ENCODE peak calls at places on chromosomes 6 and 20, in five cellular contexts. Q, X, K, A and S are unnamed samples.

GRCh38 chr6:108737594-108738546 is 110.4 kb upstream of the ARMC2 start:
- DNase-seq in Q (peak; percentile 83), X (peak; percentile 86), K (no peak), A (peak; percentile 37), S (peak; percentile 48)

GRCh38 chr6:149433405-149433804 is 33.3 kb downstream of the SUMO4 start:
- DNase-seq in Q (no peak), X (no peak), K (no peak), A (no peak), S (no peak)

GRCh38 chr6:166939276-166939816 is 17.0 kb downstream of the RNASET2 start:
- DNase-seq in Q (no peak), X (no peak), K (no peak), A (no peak), S (no peak)

GRCh38 chr20:50991076-50991475 is 31.8 kb downstream of the KCNG1 start:
- DNase-seq in Q (no peak), X (no peak), K (no peak), A (no peak), S (no peak)

GRCh38 chr6:23454090-23454998 is 671.7 kb upstream of the NRSN1 start:
- DNase-seq in Q (no peak), X (no peak), K (no peak), A (no peak), S (no peak)

GRCh38 chr20:63574156-63574828 is at the start of gene HELZ2:
- DNase-seq in Q (peak; percentile 88), X (peak; percentile 16), K (peak; percentile 81), A (peak; percentile 81), S (peak; percentile 87)

GRCh38 chr20:19819149-19819548 is 61.1 kb downstream of the RIN2 start:
- DNase-seq in Q (no peak), X (no peak), K (no peak), A (no peak), S (no peak)

GRCh38 chr6:155273438-155273837 is 9.6 kb downstream of the CLDN20 start:
- DNase-seq in Q (no peak), X (no peak), K (no peak), A (no peak), S (no peak)

GRCh38 chr6:88677356-88677755 is 286.1 kb downstream of the RNGTT start:
- DNase-seq in Q (no peak), X (no peak), K (no peak), A (peak; percentile 61), S (no peak)

GRCh38 chr6:131636880-131637792 is at the start of gene ENPP3:
- DNase-seq in Q (no peak), X (no peak), K (no peak), A (no peak), S (no peak)

GRCh38 chr6:46269447-46270229 is 98.9 kb upstream of the ENPP5 start:
- DNase-seq in Q (no peak), X (no peak), K (peak; percentile 67), A (no peak), S (no peak)

GRCh38 chr6:144214622-144215401 is 64.5 kb downstream of the STX11 start:
- DNase-seq in Q (no peak), X (no peak), K (no peak), A (no peak), S (no peak)

GRCh38 chr6:158654498-158654897 is 4.6 kb downstream of the SYTL3 start:
- DNase-seq in Q (peak; percentile 68), X (no peak), K (peak; percentile 70), A (peak; percentile 89), S (peak; percentile 53)

GRCh38 chr6:80531676-80532619 is 425.5 kb downstream of the BCKDHB start:
- DNase-seq in Q (no peak), X (no peak), K (no peak), A (no peak), S (no peak)

GRCh38 chr6:132135409-132135808 is 184.2 kb upstream of the CCN2 start:
- DNase-seq in Q (no peak), X (no peak), K (no peak), A (no peak), S (no peak)

GRCh38 chr20:25496968-25497401 is 88.3 kb downstream of the NINL start:
- DNase-seq in Q (no peak), X (no peak), K (no peak), A (peak; percentile 21), S (no peak)

GRCh38 chr6:43978473-43979360 is 148.5 kb downstream of the MRPL14 start:
- DNase-seq in Q (peak; percentile 45), X (no peak), K (no peak), A (peak; percentile 73), S (no peak)

GRCh38 chr6:46054531-46054930 is 38.9 kb upstream of the CLIC5 start:
- DNase-seq in Q (no peak), X (no peak), K (no peak), A (no peak), S (no peak)

DNA sequence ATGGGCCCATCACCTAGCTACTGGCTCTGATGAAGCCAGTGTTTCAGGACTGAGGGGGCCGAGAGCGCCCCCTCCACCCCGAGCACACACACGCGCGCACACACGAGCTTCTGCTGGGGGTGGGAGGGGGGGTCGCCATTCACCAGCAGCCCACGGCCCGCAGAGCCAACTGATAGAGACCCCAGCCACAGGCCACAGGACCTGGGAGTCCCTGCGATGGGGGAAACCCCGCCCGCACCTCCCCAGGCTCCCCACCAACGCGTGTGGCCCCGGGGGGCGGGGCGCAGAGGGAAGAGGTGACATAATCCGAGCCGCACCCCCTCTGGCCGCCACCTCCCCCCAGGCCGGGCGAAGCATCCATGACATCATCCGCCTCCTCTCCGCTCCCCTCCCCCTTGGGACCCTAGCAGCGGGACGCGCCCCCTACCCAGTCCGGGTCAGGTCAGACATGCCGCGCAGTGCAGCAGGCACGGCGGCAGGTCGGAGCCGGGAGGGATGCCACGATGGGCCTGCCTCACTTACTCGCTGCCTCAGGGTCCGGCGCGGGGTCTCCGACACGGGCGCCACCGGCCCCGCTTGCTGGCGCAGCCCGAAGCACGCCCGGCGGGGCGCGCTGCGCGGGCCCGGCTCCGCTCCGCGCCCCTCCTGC is at the start of gene LZTS3:
- DNase-seq in Q (peak; percentile 90), X (no peak), K (peak; percentile 59), A (peak; percentile 67), S (peak; percentile 71)
- TF ChIP-seq POLR2A in Q (no peak), X (no peak), K (no peak), A (peak; percentile 54), S (no peak)

GRCh38 chr6:156782691-156783320 is 5.6 kb downstream of the ARID1B start:
- DNase-seq in Q (no peak), X (no peak), K (no peak), A (no peak), S (no peak)
- H3K4me1 ChIP-seq in Q (peaks cover 59% of the 10 kb centered on the region), X (peaks cover 6% of the 10 kb centered on the region), K (no peaks in the 10 kb centered on the region), A (peaks cover 22% of the 10 kb centered on the region), S (peaks cover 71% of the 10 kb centered on the region)

GRCh38 chr6:33454009-33454946 is at the start of gene ZBTB9:
- DNase-seq in Q (peak; percentile 97), X (peak; percentile 90), K (peak; percentile 98), A (peak; percentile 99), S (peak; percentile 98)
- TF ChIP-seq POLR2A in Q (no peak), X (peak; percentile 43), K (peak; percentile 84), A (peak; percentile 84), S (no peak)

GRCh38 chr20:1943267-1944002 is 48.2 kb downstream of the SIRPA start:
- DNase-seq in Q (peak; percentile 92), X (no peak), K (no peak), A (no peak), S (no peak)

GRCh38 chr20:1946442-1946761 is 47.5 kb downstream of the PDYN start:
- DNase-seq in Q (no peak), X (no peak), K (no peak), A (no peak), S (no peak)

GRCh38 chr20:1944345-1945099 is 49.3 kb downstream of the SIRPA start:
- DNase-seq in Q (no peak), X (no peak), K (no peak), A (no peak), S (no peak)

GRCh38 chr20:1945660-1946059 is 48.2 kb downstream of the PDYN start:
- DNase-seq in Q (no peak), X (no peak), K (no peak), A (no peak), S (no peak)

GRCh38 chr20:1945134-1945618 is 48.7 kb downstream of the PDYN start:
- DNase-seq in Q (peak; percentile 87), X (no peak), K (no peak), A (peak; percentile 97), S (peak; percentile 35)
- H3K4me1 ChIP-seq in Q (peaks cover 74% of the 10 kb centered on the region), X (no peaks in the 10 kb centered on the region), K (peaks cover 11% of the 10 kb centered on the region), A (peaks cover 27% of the 10 kb centered on the region), S (peaks cover 10% of the 10 kb centered on the region)

GRCh38 chr6:36643967-36644366 is 34.5 kb upstream of the CDKN1A start:
- DNase-seq in Q (no peak), X (no peak), K (no peak), A (no peak), S (no peak)

GRCh38 chr6:36650848-36651247 is 27.7 kb upstream of the CDKN1A start:
- DNase-seq in Q (no peak), X (no peak), K (no peak), A (no peak), S (no peak)

GRCh38 chr6:36649721-36650484 is 28.6 kb upstream of the CDKN1A start:
- DNase-seq in Q (no peak), X (no peak), K (no peak), A (no peak), S (no peak)

GRCh38 chr6:36651659-36652379 is 26.7 kb upstream of the CDKN1A start:
- DNase-seq in Q (no peak), X (no peak), K (no peak), A (no peak), S (no peak)

GRCh38 chr6:36649086-36649485 is 29.4 kb upstream of the CDKN1A start:
- DNase-seq in Q (no peak), X (no peak), K (no peak), A (no peak), S (no peak)
- TF ChIP-seq POLR2A in Q (no peak), X (no peak), K (no peak), A (no peak), S (no peak)

GRCh38 chr6:112879920-112880413 is 532.8 kb downstream of the RFPL4B start:
- DNase-seq in Q (no peak), X (no peak), K (peak; percentile 73), A (peak; percentile 1), S (peak; percentile 49)
- H3K4me1 ChIP-seq in Q (no peaks in the 10 kb centered on the region), X (no peaks in the 10 kb centered on the region), K (no peaks in the 10 kb centered on the region), A (no peaks in the 10 kb centered on the region), S (peaks cover 8% of the 10 kb centered on the region)

DNA sequence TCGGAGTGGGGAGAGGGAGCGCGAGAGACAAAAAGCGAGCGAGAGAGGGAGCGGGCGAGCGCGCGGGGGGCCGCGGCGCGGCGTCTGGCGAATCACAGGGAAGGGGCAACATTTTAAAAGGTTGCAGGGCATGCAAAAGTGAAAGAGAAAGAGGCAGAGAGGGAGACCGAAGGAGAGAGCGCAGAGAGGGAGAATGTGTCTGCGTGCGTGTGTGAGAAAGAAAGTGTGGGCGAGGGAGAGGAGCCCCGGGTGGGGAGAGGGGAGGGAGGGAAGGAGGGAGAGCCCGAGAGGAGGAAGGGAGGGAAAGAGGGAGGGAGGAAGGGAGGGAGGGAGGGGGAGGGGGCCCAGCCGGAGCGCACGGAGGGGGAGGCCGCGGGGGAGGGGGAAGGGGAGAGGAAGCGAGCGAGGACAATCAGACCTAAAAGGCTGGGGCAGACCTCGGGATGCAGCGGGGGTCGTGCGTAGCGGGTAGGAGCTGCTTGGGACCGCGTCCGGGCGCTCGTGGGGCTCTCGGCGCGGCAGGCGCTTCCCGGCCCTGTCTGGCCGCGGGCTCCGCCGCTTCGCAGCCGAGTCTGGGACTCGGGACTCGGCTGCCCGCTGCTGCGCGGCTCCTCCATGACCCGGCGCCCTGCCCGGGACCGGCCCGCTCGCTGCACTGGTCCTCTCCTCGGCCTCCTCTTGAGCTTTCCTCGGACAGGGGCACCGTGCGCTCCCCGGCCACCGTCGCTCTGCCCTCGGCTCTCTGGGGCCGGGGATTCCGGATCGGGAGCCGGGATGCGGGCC is 2.5 kb downstream of the TFAP2A start:
- DNase-seq in Q (no peak), X (no peak), K (no peak), A (peak; percentile 17), S (no peak)
- TF ChIP-seq POLR2A in Q (no peak), X (no peak), K (no peak), A (peak; percentile 12), S (no peak)